ENCODE peak calls at places on chromosomes 16 and 17, in seven cellular contexts. C, J, F, M, P, S and V are unnamed samples.

GRCh38 chr16:81711609-81712329 is 67.3 kb upstream of the PLCG2 start:
- DNase-seq in P (no peak), M (peak), S (no peak), F (peak), C (peak), J (no peak), V (no peak)

GRCh38 chr16:22648941-22649340 is 138.2 kb downstream of the NPIPB5 start:
- DNase-seq in C (no peak), M (no peak), F (no peak), S (no peak), P (no peak), J (no peak), V (no peak)

GRCh38 chr17:29238133-29238850 is 8.4 kb upstream of the CRYBA1 start:
- DNase-seq in F (no peak), P (no peak), J (no peak), C (no peak), M (no peak), S (no peak), V (no peak)

GRCh38 chr17:46175891-46176290 is 17.3 kb downstream of the KANSL1 start:
- DNase-seq in P (no peak), M (no peak), S (no peak), F (no peak), J (no peak), C (no peak), V (no peak)

GRCh38 chr16:55123652-55124051 is 193.0 kb downstream of the IRX5 start:
- DNase-seq in S (no peak), F (no peak), C (no peak), M (no peak), P (no peak), J (no peak), V (no peak)

GRCh38 chr17:73093286-73093685 is 798 bp upstream of the SLC39A11 start:
- DNase-seq in M (no peak), C (no peak), P (no peak), F (no peak), S (no peak), J (no peak), V (no peak)

GRCh38 chr16:2230376-2230775 is 5.9 kb upstream of the DNASE1L2 start:
- DNase-seq in S (no peak), F (no peak), J (no peak), P (no peak), M (no peak), C (no peak), V (no peak)

GRCh38 chr16:69513180-69513966 is 52.4 kb upstream of the NFAT5 start:
- DNase-seq in F (no peak), C (peak), P (no peak), M (no peak), J (no peak), S (no peak), V (no peak)

GRCh38 chr17:36921131-36921851 is 16.0 kb upstream of the LHX1 start:
- DNase-seq in F (peak), P (no peak), M (peak), C (peak), S (no peak), J (no peak), V (no peak)

GRCh38 chr17:10757067-10757466 is 27.2 kb upstream of the TMEM220 start:
- DNase-seq in P (no peak), J (no peak), S (no peak), F (no peak), M (no peak), C (no peak), V (no peak)

GRCh38 chr17:75658237-75658636 is 8.7 kb downstream of the RECQL5 start:
- DNase-seq in M (no peak), P (no peak), C (no peak), S (no peak), F (no peak), J (no peak), V (no peak)

GRCh38 chr17:17922198-17922901 is 49.9 kb downstream of the TOM1L2 start:
- DNase-seq in F (no peak), M (no peak), S (no peak), P (no peak), J (no peak), C (no peak), V (no peak)

GRCh38 chr17:2906907-2907306 is 110.7 kb downstream of the RAP1GAP2 start:
- DNase-seq in J (no peak), M (no peak), C (no peak), F (no peak), P (peak), S (no peak), V (no peak)

GRCh38 chr17:17837380-17837821 is 615 bp upstream of the SREBF1 start:
- DNase-seq in P (peak), J (peak), S (peak), C (peak), M (no peak), F (peak), V (no peak)

GRCh38 chr16:10906914-10907756 is 30.1 kb downstream of the CIITA start:
- DNase-seq in M (no peak), P (no peak), F (no peak), J (no peak), S (peak), C (no peak), V (no peak)

GRCh38 chr17:21282231-21282630 is 2.3 kb upstream of the MAP2K3 start:
- DNase-seq in M (peak), P (no peak), C (peak), J (peak), F (no peak), S (no peak), V (no peak)

GRCh38 chr17:81695801-81696200 is 7.4 kb upstream of the MRPL12 start:
- DNase-seq in M (no peak), S (no peak), C (no peak), F (no peak), J (no peak), P (no peak), V (no peak)

GRCh38 chr16:10178079-10178478 is 4.1 kb downstream of the GRIN2A start:
- DNase-seq in J (no peak), M (peak), F (no peak), S (no peak), C (no peak), P (no peak), V (no peak)

GRCh38 chr16:10954903-10955302 is 10.5 kb downstream of the CLEC16A start:
- DNase-seq in S (no peak), F (no peak), P (no peak), C (no peak), M (no peak), J (no peak), V (no peak)

GRCh38 chr16:85656351-85657266 is 32.1 kb downstream of the GINS2 start:
- DNase-seq in P (no peak), M (no peak), S (no peak), J (peak), C (no peak), F (peak), V (no peak)

GRCh38 chr16:11181242-11181888 is 74.6 kb downstream of the SOCS1 start:
- DNase-seq in F (no peak), S (no peak), J (no peak), C (no peak), M (no peak), P (no peak), V (no peak)

GRCh38 chr16:66399031-66399430 is 28.1 kb upstream of the BEAN1 start:
- DNase-seq in M (no peak), F (no peak), C (no peak), J (no peak), S (no peak), P (no peak), V (no peak)

GRCh38 chr17:9002236-9002609 is 19.1 kb upstream of the NTN1 start:
- DNase-seq in C (no peak), J (no peak), S (no peak), F (peak), M (no peak), P (no peak), V (no peak)

GRCh38 chr17:28946239-28946638 is 5.1 kb downstream of the PHF12 start:
- DNase-seq in C (no peak), F (no peak), J (no peak), P (no peak), S (no peak), M (no peak), V (no peak)

GRCh38 chr16:76729525-76729924 is 452.3 kb downstream of the CNTNAP4 start:
- DNase-seq in J (no peak), C (no peak), F (no peak), P (no peak), M (no peak), S (no peak), V (no peak)

GRCh38 chr17:40433551-40434384 is 9.5 kb upstream of the IGFBP4 start:
- DNase-seq in C (no peak), M (peak), J (no peak), F (peak), S (no peak), P (peak), V (no peak)

GRCh38 chr17:69916761-69917160 is 158.3 kb upstream of the KCNJ16 start:
- DNase-seq in M (no peak), S (no peak), P (no peak), C (no peak), J (no peak), F (peak), V (no peak)

GRCh38 chr16:79607587-79607986 is 7.0 kb upstream of the MAF start:
- DNase-seq in S (no peak), F (no peak), P (no peak), M (no peak), J (no peak), C (no peak), V (no peak)

GRCh38 chr17:40448213-40448638 is 5.0 kb downstream of the IGFBP4 start:
- DNase-seq in F (no peak), P (no peak), S (peak), C (no peak), M (peak), J (peak), V (no peak)

GRCh38 chr17:72968798-72969197 is 123.7 kb downstream of the SLC39A11 start:
- DNase-seq in P (no peak), C (no peak), J (no peak), S (no peak), M (no peak), F (no peak), V (no peak)

DNA sequence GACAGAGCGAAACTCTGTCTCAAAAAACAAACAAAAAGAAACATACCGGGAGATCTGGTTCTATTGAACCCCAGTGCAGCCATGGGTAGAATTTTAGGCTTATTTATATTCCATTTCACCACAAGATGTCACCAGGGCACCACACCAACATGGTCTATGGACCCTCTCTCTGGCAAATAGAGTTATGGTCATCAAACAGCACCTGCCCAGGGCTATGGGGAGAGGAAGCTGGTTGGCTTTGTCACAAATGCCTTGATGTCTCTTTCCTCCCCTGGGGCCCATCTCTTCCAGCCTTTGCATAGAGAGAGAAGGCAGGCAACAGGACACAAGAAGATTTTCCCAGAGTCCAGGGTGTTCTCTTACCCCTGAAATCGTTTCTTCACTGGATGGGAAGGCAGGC is 128.4 kb downstream of the WWOX start:
- DNase-seq in S (no peak), C (no peak), J (no peak), P (peak), M (peak), F (peak), V (no peak)
- TF ChIP-seq CTCF in S (peak), C (no peak), J (peak), P (peak), M (peak), F (peak), V (no peak)

GRCh38 chr17:4900231-4901107 is 1.1 kb downstream of the C17orf107 start:
- DNase-seq in J (peak), M (no peak), P (peak), F (peak), S (no peak), C (no peak), V (no peak)

GRCh38 chr17:4901108-4901647 is 1.7 kb downstream of the CHRNE start:
- DNase-seq in C (no peak), P (no peak), M (no peak), S (no peak), F (no peak), J (no peak), V (no peak)

GRCh38 chr17:4901648-4902344 is 1.1 kb downstream of the CHRNE start:
- DNase-seq in C (no peak), F (no peak), P (no peak), S (peak), M (no peak), J (peak), V (no peak)

GRCh38 chr17:4902540-4902939 is 358 bp downstream of the CHRNE start:
- DNase-seq in M (no peak), J (peak), F (no peak), C (no peak), S (no peak), P (no peak), V (no peak)

GRCh38 chr17:4903051-4903818 is at the start of gene CHRNE:
- DNase-seq in F (peak), J (peak), M (peak), S (peak), P (peak), C (peak), V (peak)
- TF ChIP-seq CTCF in F (peak), J (peak), M (peak), S (peak), P (peak), C (peak), V (peak)

DNA sequence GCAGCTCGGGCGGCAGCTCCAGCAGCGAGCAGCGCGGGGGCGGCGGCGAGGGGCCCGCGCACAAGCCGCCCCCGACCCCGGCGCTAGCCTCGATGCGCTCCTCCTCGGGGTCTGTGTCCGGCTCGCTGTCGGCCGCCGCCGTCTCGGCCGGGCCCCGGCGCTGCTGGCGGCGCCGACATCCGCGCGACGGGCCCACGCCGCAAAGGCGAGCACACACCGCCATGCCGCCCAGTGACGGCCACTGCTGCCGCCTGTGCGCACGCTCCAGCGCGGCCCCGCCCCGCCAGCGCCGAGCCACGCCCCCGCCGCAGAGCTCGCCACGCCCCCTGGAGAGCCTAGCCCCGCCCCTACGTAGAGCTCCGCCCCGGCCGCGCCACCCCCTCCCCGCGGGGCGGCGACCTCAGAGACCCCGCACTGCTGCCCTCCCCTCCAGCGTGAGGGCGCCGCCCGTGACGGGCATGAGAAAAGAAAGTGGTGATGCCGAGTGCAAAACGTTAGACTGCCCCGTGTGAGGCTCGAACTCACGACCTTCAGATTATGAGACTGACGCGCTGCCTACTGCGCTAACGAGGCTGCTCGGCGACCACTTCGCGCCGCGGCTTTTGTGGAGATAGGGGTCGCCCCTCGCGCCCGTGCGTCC is at the start of gene FBXO31:
- DNase-seq in S (peak), F (peak), M (peak), J (peak), C (peak), P (peak), V (peak)
- TF ChIP-seq CTCF in S (no peak), F (no peak), M (no peak), J (no peak), C (no peak), P (no peak), V (no peak)

GRCh38 chr16:57828272-57829161 is 26.2 kb upstream of the KIFC3 start:
- DNase-seq in C (no peak), M (no peak), P (no peak), S (no peak), F (no peak), J (peak), V (no peak)
- TF ChIP-seq CTCF in C (peak), M (no peak), P (peak), S (no peak), F (no peak), J (no peak), V (no peak)